ENCODE peak calls at places on chromosomes 6 and 20, in six cellular contexts. One of them, this sample, is unnamed.

GRCh38 chr6:39411465-39411864 is 89.0 kb upstream of the KCNK16 start:
- DNase-seq in lower leg skin: no peak
- DNase-seq in activated CD8-positive, alpha-beta T cell treated with anti-CD3 and anti-CD28 coated beads, Interleukin-2, amount 10 ng/mL, durations not matched to agents 7 days and 5 days: no peak
- DNase-seq in effector memory CD8-positive, alpha-beta T cell: no peak
- DNase-seq in neural progenitor cell: no peak
- DNase-seq in WTC11: no peak
- DNase-seq in this sample: no peak

GRCh38 chr6:40477246-40478126 is 109.7 kb downstream of the LRFN2 start:
- DNase-seq in lower leg skin: no peak
- DNase-seq in activated CD8-positive, alpha-beta T cell treated with anti-CD3 and anti-CD28 coated beads, Interleukin-2, amount 10 ng/mL, durations not matched to agents 7 days and 5 days: peak
- DNase-seq in effector memory CD8-positive, alpha-beta T cell: peak
- DNase-seq in neural progenitor cell: peak
- DNase-seq in WTC11: peak
- DNase-seq in this sample: peak

GRCh38 chr6:30793521-30794194 is 49.3 kb upstream of the IER3 start:
- DNase-seq in lower leg skin: no peak
- DNase-seq in activated CD8-positive, alpha-beta T cell treated with anti-CD3 and anti-CD28 coated beads, Interleukin-2, amount 10 ng/mL, durations not matched to agents 7 days and 5 days: peak
- DNase-seq in effector memory CD8-positive, alpha-beta T cell: peak
- DNase-seq in neural progenitor cell: no peak
- DNase-seq in WTC11: no peak
- DNase-seq in this sample: peak

GRCh38 chr6:71347119-71347518 is 58.5 kb downstream of the OGFRL1 start:
- DNase-seq in lower leg skin: no peak
- DNase-seq in activated CD8-positive, alpha-beta T cell treated with anti-CD3 and anti-CD28 coated beads, Interleukin-2, amount 10 ng/mL, durations not matched to agents 7 days and 5 days: no peak
- DNase-seq in effector memory CD8-positive, alpha-beta T cell: no peak
- DNase-seq in neural progenitor cell: no peak
- DNase-seq in WTC11: no peak
- DNase-seq in this sample: no peak

GRCh38 chr6:32826996-32827395 is 10.2 kb upstream of the HLA-DOB start:
- DNase-seq in lower leg skin: no peak
- DNase-seq in activated CD8-positive, alpha-beta T cell treated with anti-CD3 and anti-CD28 coated beads, Interleukin-2, amount 10 ng/mL, durations not matched to agents 7 days and 5 days: no peak
- DNase-seq in effector memory CD8-positive, alpha-beta T cell: no peak
- DNase-seq in neural progenitor cell: no peak
- DNase-seq in WTC11: no peak
- DNase-seq in this sample: no peak

GRCh38 chr20:16393297-16393696 is 180.0 kb downstream of the KIF16B start:
- DNase-seq in lower leg skin: no peak
- DNase-seq in activated CD8-positive, alpha-beta T cell treated with anti-CD3 and anti-CD28 coated beads, Interleukin-2, amount 10 ng/mL, durations not matched to agents 7 days and 5 days: no peak
- DNase-seq in effector memory CD8-positive, alpha-beta T cell: no peak
- DNase-seq in neural progenitor cell: no peak
- DNase-seq in WTC11: no peak
- DNase-seq in this sample: no peak

GRCh38 chr20:750801-751200 is 17.5 kb downstream of the SLC52A3 start:
- DNase-seq in lower leg skin: no peak
- DNase-seq in activated CD8-positive, alpha-beta T cell treated with anti-CD3 and anti-CD28 coated beads, Interleukin-2, amount 10 ng/mL, durations not matched to agents 7 days and 5 days: no peak
- DNase-seq in effector memory CD8-positive, alpha-beta T cell: no peak
- DNase-seq in neural progenitor cell: no peak
- DNase-seq in WTC11: no peak
- DNase-seq in this sample: no peak

GRCh38 chr20:56430957-56431356 is 18.9 kb downstream of the CASS4 start:
- DNase-seq in lower leg skin: no peak
- DNase-seq in activated CD8-positive, alpha-beta T cell treated with anti-CD3 and anti-CD28 coated beads, Interleukin-2, amount 10 ng/mL, durations not matched to agents 7 days and 5 days: no peak
- DNase-seq in effector memory CD8-positive, alpha-beta T cell: no peak
- DNase-seq in neural progenitor cell: no peak
- DNase-seq in WTC11: no peak
- DNase-seq in this sample: no peak

GRCh38 chr6:139801571-139802321 is 427.3 kb upstream of the CITED2 start:
- DNase-seq in lower leg skin: no peak
- DNase-seq in activated CD8-positive, alpha-beta T cell treated with anti-CD3 and anti-CD28 coated beads, Interleukin-2, amount 10 ng/mL, durations not matched to agents 7 days and 5 days: no peak
- DNase-seq in effector memory CD8-positive, alpha-beta T cell: no peak
- DNase-seq in neural progenitor cell: peak
- DNase-seq in WTC11: no peak
- DNase-seq in this sample: no peak

GRCh38 chr6:34152042-34152524 is 6.2 kb upstream of the GRM4 start:
- DNase-seq in lower leg skin: peak
- DNase-seq in activated CD8-positive, alpha-beta T cell treated with anti-CD3 and anti-CD28 coated beads, Interleukin-2, amount 10 ng/mL, durations not matched to agents 7 days and 5 days: no peak
- DNase-seq in effector memory CD8-positive, alpha-beta T cell: no peak
- DNase-seq in neural progenitor cell: no peak
- DNase-seq in WTC11: peak
- DNase-seq in this sample: no peak

GRCh38 chr20:56788041-56788670 is 159.1 kb downstream of the TFAP2C start:
- DNase-seq in lower leg skin: no peak
- DNase-seq in activated CD8-positive, alpha-beta T cell treated with anti-CD3 and anti-CD28 coated beads, Interleukin-2, amount 10 ng/mL, durations not matched to agents 7 days and 5 days: no peak
- DNase-seq in effector memory CD8-positive, alpha-beta T cell: no peak
- DNase-seq in neural progenitor cell: no peak
- DNase-seq in WTC11: no peak
- DNase-seq in this sample: no peak

GRCh38 chr6:36752187-36752885 is 54.7 kb downstream of the RAB44 start:
- DNase-seq in lower leg skin: no peak
- DNase-seq in activated CD8-positive, alpha-beta T cell treated with anti-CD3 and anti-CD28 coated beads, Interleukin-2, amount 10 ng/mL, durations not matched to agents 7 days and 5 days: peak
- DNase-seq in effector memory CD8-positive, alpha-beta T cell: no peak
- DNase-seq in neural progenitor cell: no peak
- DNase-seq in WTC11: no peak
- DNase-seq in this sample: no peak

GRCh38 chr6:107683183-107683582 is 140.9 kb downstream of the SCML4 start:
- DNase-seq in lower leg skin: peak
- DNase-seq in activated CD8-positive, alpha-beta T cell treated with anti-CD3 and anti-CD28 coated beads, Interleukin-2, amount 10 ng/mL, durations not matched to agents 7 days and 5 days: no peak
- DNase-seq in effector memory CD8-positive, alpha-beta T cell: no peak
- DNase-seq in neural progenitor cell: no peak
- DNase-seq in WTC11: no peak
- DNase-seq in this sample: no peak

GRCh38 chr20:41391587-41392001 is 25.0 kb upstream of the EMILIN3 start:
- DNase-seq in lower leg skin: peak
- DNase-seq in activated CD8-positive, alpha-beta T cell treated with anti-CD3 and anti-CD28 coated beads, Interleukin-2, amount 10 ng/mL, durations not matched to agents 7 days and 5 days: no peak
- DNase-seq in effector memory CD8-positive, alpha-beta T cell: no peak
- DNase-seq in neural progenitor cell: peak
- DNase-seq in WTC11: no peak
- DNase-seq in this sample: no peak

GRCh38 chr20:3763691-3764601 is 3.6 kb downstream of the ADISSP start:
- DNase-seq in lower leg skin: no peak
- DNase-seq in activated CD8-positive, alpha-beta T cell treated with anti-CD3 and anti-CD28 coated beads, Interleukin-2, amount 10 ng/mL, durations not matched to agents 7 days and 5 days: no peak
- DNase-seq in effector memory CD8-positive, alpha-beta T cell: no peak
- DNase-seq in neural progenitor cell: no peak
- DNase-seq in WTC11: no peak
- DNase-seq in this sample: no peak

GRCh38 chr20:6768228-6769185 is 1.0 kb downstream of the BMP2 start:
- DNase-seq in lower leg skin: peak
- DNase-seq in activated CD8-positive, alpha-beta T cell treated with anti-CD3 and anti-CD28 coated beads, Interleukin-2, amount 10 ng/mL, durations not matched to agents 7 days and 5 days: no peak
- DNase-seq in effector memory CD8-positive, alpha-beta T cell: no peak
- DNase-seq in neural progenitor cell: peak
- DNase-seq in WTC11: peak
- DNase-seq in this sample: no peak

GRCh38 chr6:81476881-81477280 is 275.6 kb downstream of the TENT5A start:
- DNase-seq in lower leg skin: no peak
- DNase-seq in activated CD8-positive, alpha-beta T cell treated with anti-CD3 and anti-CD28 coated beads, Interleukin-2, amount 10 ng/mL, durations not matched to agents 7 days and 5 days: no peak
- DNase-seq in effector memory CD8-positive, alpha-beta T cell: no peak
- DNase-seq in neural progenitor cell: no peak
- DNase-seq in WTC11: no peak
- DNase-seq in this sample: no peak

GRCh38 chr6:103154779-103155572 is 1704.7 kb downstream of the HACE1 start:
- DNase-seq in lower leg skin: no peak
- DNase-seq in activated CD8-positive, alpha-beta T cell treated with anti-CD3 and anti-CD28 coated beads, Interleukin-2, amount 10 ng/mL, durations not matched to agents 7 days and 5 days: no peak
- DNase-seq in effector memory CD8-positive, alpha-beta T cell: no peak
- DNase-seq in neural progenitor cell: no peak
- DNase-seq in WTC11: no peak
- DNase-seq in this sample: no peak

GRCh38 chr6:154247119-154247814 is 109.3 kb downstream of the IPCEF1 start:
- DNase-seq in lower leg skin: no peak
- DNase-seq in activated CD8-positive, alpha-beta T cell treated with anti-CD3 and anti-CD28 coated beads, Interleukin-2, amount 10 ng/mL, durations not matched to agents 7 days and 5 days: peak
- DNase-seq in effector memory CD8-positive, alpha-beta T cell: peak
- DNase-seq in neural progenitor cell: peak
- DNase-seq in WTC11: no peak
- DNase-seq in this sample: peak

GRCh38 chr6:155354167-155354566 is 39.9 kb upstream of the TFB1M start:
- DNase-seq in lower leg skin: no peak
- DNase-seq in activated CD8-positive, alpha-beta T cell treated with anti-CD3 and anti-CD28 coated beads, Interleukin-2, amount 10 ng/mL, durations not matched to agents 7 days and 5 days: no peak
- DNase-seq in effector memory CD8-positive, alpha-beta T cell: no peak
- DNase-seq in neural progenitor cell: no peak
- DNase-seq in WTC11: no peak
- DNase-seq in this sample: no peak

GRCh38 chr20:63006611-63007471 is at the start of gene BHLHE23:
- DNase-seq in lower leg skin: no peak
- DNase-seq in activated CD8-positive, alpha-beta T cell treated with anti-CD3 and anti-CD28 coated beads, Interleukin-2, amount 10 ng/mL, durations not matched to agents 7 days and 5 days: no peak
- DNase-seq in effector memory CD8-positive, alpha-beta T cell: no peak
- DNase-seq in neural progenitor cell: peak
- DNase-seq in WTC11: peak
- DNase-seq in this sample: peak

GRCh38 chr20:45157977-45158376 is 16.7 kb upstream of the PI3 start:
- DNase-seq in lower leg skin: no peak
- DNase-seq in activated CD8-positive, alpha-beta T cell treated with anti-CD3 and anti-CD28 coated beads, Interleukin-2, amount 10 ng/mL, durations not matched to agents 7 days and 5 days: no peak
- DNase-seq in effector memory CD8-positive, alpha-beta T cell: no peak
- DNase-seq in neural progenitor cell: no peak
- DNase-seq in WTC11: no peak
- DNase-seq in this sample: no peak

GRCh38 chr6:62971976-62972658 is 239.2 kb upstream of the FKBP1C start:
- DNase-seq in lower leg skin: no peak
- DNase-seq in activated CD8-positive, alpha-beta T cell treated with anti-CD3 and anti-CD28 coated beads, Interleukin-2, amount 10 ng/mL, durations not matched to agents 7 days and 5 days: no peak
- DNase-seq in effector memory CD8-positive, alpha-beta T cell: no peak
- DNase-seq in neural progenitor cell: no peak
- DNase-seq in WTC11: no peak
- DNase-seq in this sample: no peak

GRCh38 chr6:42352856-42353564 is 98.7 kb downstream of the TRERF1 start:
- DNase-seq in lower leg skin: peak
- DNase-seq in activated CD8-positive, alpha-beta T cell treated with anti-CD3 and anti-CD28 coated beads, Interleukin-2, amount 10 ng/mL, durations not matched to agents 7 days and 5 days: no peak
- DNase-seq in effector memory CD8-positive, alpha-beta T cell: no peak
- DNase-seq in neural progenitor cell: no peak
- DNase-seq in WTC11: no peak
- DNase-seq in this sample: no peak

GRCh38 chr6:148761532-148761951 is 14.7 kb downstream of the UST start:
- DNase-seq in lower leg skin: no peak
- DNase-seq in activated CD8-positive, alpha-beta T cell treated with anti-CD3 and anti-CD28 coated beads, Interleukin-2, amount 10 ng/mL, durations not matched to agents 7 days and 5 days: peak
- DNase-seq in effector memory CD8-positive, alpha-beta T cell: peak
- DNase-seq in neural progenitor cell: no peak
- DNase-seq in WTC11: no peak
- DNase-seq in this sample: peak

GRCh38 chr6:133099573-133099972 is 141.6 kb upstream of the EYA4 start:
- DNase-seq in lower leg skin: no peak
- DNase-seq in activated CD8-positive, alpha-beta T cell treated with anti-CD3 and anti-CD28 coated beads, Interleukin-2, amount 10 ng/mL, durations not matched to agents 7 days and 5 days: no peak
- DNase-seq in effector memory CD8-positive, alpha-beta T cell: no peak
- DNase-seq in neural progenitor cell: no peak
- DNase-seq in WTC11: no peak
- DNase-seq in this sample: no peak

GRCh38 chr6:12698298-12698697 is 18.3 kb upstream of the PHACTR1 start:
- DNase-seq in lower leg skin: no peak
- DNase-seq in activated CD8-positive, alpha-beta T cell treated with anti-CD3 and anti-CD28 coated beads, Interleukin-2, amount 10 ng/mL, durations not matched to agents 7 days and 5 days: no peak
- DNase-seq in effector memory CD8-positive, alpha-beta T cell: no peak
- DNase-seq in neural progenitor cell: no peak
- DNase-seq in WTC11: no peak
- DNase-seq in this sample: no peak

GRCh38 chr20:18011951-18012645 is 43.3 kb downstream of the MGME1 start:
- DNase-seq in lower leg skin: no peak
- DNase-seq in activated CD8-positive, alpha-beta T cell treated with anti-CD3 and anti-CD28 coated beads, Interleukin-2, amount 10 ng/mL, durations not matched to agents 7 days and 5 days: no peak
- DNase-seq in effector memory CD8-positive, alpha-beta T cell: no peak
- DNase-seq in neural progenitor cell: no peak
- DNase-seq in WTC11: no peak
- DNase-seq in this sample: no peak

GRCh38 chr6:17431581-17431980 is 38.2 kb downstream of the CAP2 start:
- DNase-seq in lower leg skin: no peak
- DNase-seq in activated CD8-positive, alpha-beta T cell treated with anti-CD3 and anti-CD28 coated beads, Interleukin-2, amount 10 ng/mL, durations not matched to agents 7 days and 5 days: no peak
- DNase-seq in effector memory CD8-positive, alpha-beta T cell: no peak
- DNase-seq in neural progenitor cell: no peak
- DNase-seq in WTC11: no peak
- DNase-seq in this sample: no peak

GRCh38 chr6:144302701-144303351 is 17.7 kb downstream of the UTRN start:
- DNase-seq in lower leg skin: no peak
- DNase-seq in activated CD8-positive, alpha-beta T cell treated with anti-CD3 and anti-CD28 coated beads, Interleukin-2, amount 10 ng/mL, durations not matched to agents 7 days and 5 days: no peak
- DNase-seq in effector memory CD8-positive, alpha-beta T cell: no peak
- DNase-seq in neural progenitor cell: no peak
- DNase-seq in WTC11: no peak
- DNase-seq in this sample: no peak

GRCh38 chr6:143742070-143742954 is 64.5 kb downstream of the PHACTR2 start:
- DNase-seq in lower leg skin: no peak
- DNase-seq in activated CD8-positive, alpha-beta T cell treated with anti-CD3 and anti-CD28 coated beads, Interleukin-2, amount 10 ng/mL, durations not matched to agents 7 days and 5 days: no peak
- DNase-seq in effector memory CD8-positive, alpha-beta T cell: no peak
- DNase-seq in neural progenitor cell: no peak
- DNase-seq in WTC11: no peak
- DNase-seq in this sample: no peak

This sample was measured in DND-41.